ENCODE peak calls at places on chromosome 1, in five cellular contexts. U, X, Z, C and Y are unnamed samples.

GRCh38 chr1:37795340-37796110 is 1.9 kb downstream of the MANEAL start:
- DNase-seq in X (no peak), U (peak), C (peak), Z (peak), Y (peak)

GRCh38 chr1:219938706-219939105 is 10.3 kb upstream of the SLC30A10 start:
- DNase-seq in C (peak), U (no peak), Z (no peak), X (no peak), Y (no peak)

GRCh38 chr1:245404952-245405351 is 250.2 kb downstream of the KIF26B start:
- DNase-seq in Z (no peak), X (no peak), C (no peak), U (no peak), Y (no peak)

GRCh38 chr1:51236548-51237312 is 657 bp downstream of the RNF11 start:
- DNase-seq in C (peak), U (peak), X (peak), Z (peak), Y (peak)

GRCh38 chr1:62045579-62045978 is 149.1 kb upstream of the L1TD1 start:
- DNase-seq in X (no peak), Z (no peak), C (peak), U (no peak), Y (no peak)

GRCh38 chr1:166975361-166976129 is at the start of gene ILDR2:
- DNase-seq in U (peak), Z (peak), X (peak), C (peak), Y (peak)

GRCh38 chr1:52424238-52424637 is 19.8 kb downstream of the PRPF38A start:
- DNase-seq in U (no peak), Z (no peak), X (no peak), C (no peak), Y (no peak)

GRCh38 chr1:24294757-24295371 is 24.3 kb upstream of the GRHL3 start:
- DNase-seq in Z (no peak), C (peak), X (peak), U (peak), Y (no peak)

GRCh38 chr1:234769284-234769998 is 159.5 kb upstream of the IRF2BP2 start:
- DNase-seq in X (no peak), C (no peak), Z (no peak), U (no peak), Y (no peak)

GRCh38 chr1:238642231-238642630 is 744.1 kb upstream of the CHRM3 start:
- DNase-seq in X (no peak), C (peak), U (no peak), Z (no peak), Y (no peak)

GRCh38 chr1:202501281-202501680 is 152.8 kb downstream of the PPP1R12B start:
- DNase-seq in X (no peak), C (peak), Z (no peak), U (peak), Y (no peak)

GRCh38 chr1:18199462-18199861 is 91.9 kb downstream of the IGSF21 start:
- DNase-seq in X (no peak), Z (peak), C (no peak), U (peak), Y (no peak)

GRCh38 chr1:200624679-200625335 is 4.3 kb upstream of the KIF14 start:
- DNase-seq in X (no peak), Z (no peak), U (no peak), C (peak), Y (no peak)

GRCh38 chr1:41317356-41317755 is 43.9 kb upstream of the FOXO6 start:
- DNase-seq in U (no peak), X (no peak), C (peak), Z (no peak), Y (no peak)

GRCh38 chr1:180178511-180179161 is 24.0 kb downstream of the QSOX1 start:
- DNase-seq in Z (peak), C (no peak), U (peak), X (no peak), Y (peak)

GRCh38 chr1:228090613-228091081 is 8.1 kb downstream of the ARF1 start:
- DNase-seq in X (peak), C (peak), Z (no peak), U (no peak), Y (no peak)

GRCh38 chr1:82090104-82090503 is 289.4 kb downstream of the ADGRL2 start:
- DNase-seq in X (no peak), C (no peak), U (peak), Z (no peak), Y (no peak)
- TF ChIP-seq CTCF in X (no peak), C (peak), U (peak), Z (no peak), Y (peak)

GRCh38 chr1:223628233-223628632 is 37.3 kb downstream of the CAPN8 start:
- DNase-seq in X (peak), U (peak), Z (peak), C (peak), Y (peak)
- TF ChIP-seq CTCF in X (peak), U (peak), Z (peak), C (peak), Y (peak)

GRCh38 chr1:27010226-27010994 is 2.2 kb downstream of the TENT5B start:
- DNase-seq in Z (no peak), U (no peak), C (no peak), X (no peak), Y (no peak)

GRCh38 chr1:27007909-27008582 is 4.6 kb downstream of the TENT5B start:
- DNase-seq in C (no peak), U (peak), X (no peak), Z (peak), Y (peak)

GRCh38 chr1:27011058-27011764 is 1.4 kb downstream of the TENT5B start:
- DNase-seq in X (peak), C (peak), Z (peak), U (peak), Y (no peak)

GRCh38 chr1:27011976-27012563 is 580 bp downstream of the TENT5B start:
- DNase-seq in U (no peak), C (no peak), Z (no peak), X (no peak), Y (no peak)

DNA sequence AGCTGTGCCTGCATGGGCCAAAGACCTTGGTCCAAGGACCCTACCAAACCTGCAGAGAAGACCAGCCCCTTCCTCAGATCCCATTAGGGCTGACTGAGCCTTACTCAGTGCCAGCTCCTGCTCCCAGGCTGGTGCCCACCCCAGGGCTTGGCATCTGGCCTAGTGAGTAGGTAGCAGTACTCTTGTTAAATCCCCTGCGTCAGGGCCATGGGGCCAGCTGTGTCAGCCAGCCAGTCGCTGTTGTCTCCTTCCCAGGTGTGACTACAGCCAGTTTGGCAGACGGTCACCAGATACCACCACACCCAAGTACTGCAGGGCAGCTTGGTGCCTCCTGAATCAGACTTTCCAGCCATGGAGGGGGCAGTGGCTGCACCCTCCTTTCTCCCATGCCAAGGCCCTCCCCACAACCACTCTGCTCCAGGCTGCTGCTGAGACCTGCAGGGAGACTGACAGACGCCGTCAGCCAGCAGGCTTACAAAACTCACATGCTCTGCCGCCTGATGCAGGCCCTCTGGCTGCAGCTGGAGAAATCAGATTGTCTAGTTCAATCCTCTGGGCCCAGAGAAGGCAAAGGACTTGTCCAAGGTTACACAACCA is 3.0 kb downstream of the TENT5B start:
- DNase-seq in C (no peak), U (peak), X (no peak), Z (no peak), Y (no peak)
- TF ChIP-seq CTCF in C (no peak), U (no peak), X (no peak), Z (no peak), Y (no peak)

GRCh38 chr1:152459596-152460528 is 45.8 kb upstream of the CRNN start:
- DNase-seq in X (peak), C (peak), Z (peak), U (peak), Y (peak)

GRCh38 chr1:152461544-152461943 is 47.5 kb upstream of the CRNN start:
- DNase-seq in C (peak), Z (peak), X (no peak), U (peak), Y (peak)

GRCh38 chr1:152458384-152459185 is 44.5 kb upstream of the CRNN start:
- DNase-seq in Z (peak), X (peak), C (peak), U (peak), Y (peak)

GRCh38 chr1:152462636-152463035 is 48.0 kb upstream of the LCE5A start:
- DNase-seq in Z (no peak), X (no peak), U (no peak), C (no peak), Y (no peak)

GRCh38 chr1:152460529-152460899 is 46.5 kb upstream of the CRNN start:
- DNase-seq in Z (no peak), C (no peak), U (no peak), X (no peak), Y (no peak)
- TF ChIP-seq CTCF in Z (no peak), C (no peak), U (peak), X (no peak), Y (peak)

GRCh38 chr1:247358920-247359319 is 27.3 kb upstream of the ZNF496 start:
- DNase-seq in X (no peak), U (no peak), C (no peak), Z (no peak), Y (no peak)

GRCh38 chr1:247362074-247362597 is 30.5 kb upstream of the ZNF496 start:
- DNase-seq in U (no peak), X (no peak), Z (no peak), C (no peak), Y (no peak)

GRCh38 chr1:247357781-247358211 is 26.1 kb upstream of the ZNF496 start:
- DNase-seq in U (no peak), X (no peak), C (peak), Z (no peak), Y (no peak)

GRCh38 chr1:247360991-247361721 is 29.5 kb upstream of the ZNF496 start:
- DNase-seq in X (no peak), U (no peak), Z (no peak), C (peak), Y (no peak)

DNA sequence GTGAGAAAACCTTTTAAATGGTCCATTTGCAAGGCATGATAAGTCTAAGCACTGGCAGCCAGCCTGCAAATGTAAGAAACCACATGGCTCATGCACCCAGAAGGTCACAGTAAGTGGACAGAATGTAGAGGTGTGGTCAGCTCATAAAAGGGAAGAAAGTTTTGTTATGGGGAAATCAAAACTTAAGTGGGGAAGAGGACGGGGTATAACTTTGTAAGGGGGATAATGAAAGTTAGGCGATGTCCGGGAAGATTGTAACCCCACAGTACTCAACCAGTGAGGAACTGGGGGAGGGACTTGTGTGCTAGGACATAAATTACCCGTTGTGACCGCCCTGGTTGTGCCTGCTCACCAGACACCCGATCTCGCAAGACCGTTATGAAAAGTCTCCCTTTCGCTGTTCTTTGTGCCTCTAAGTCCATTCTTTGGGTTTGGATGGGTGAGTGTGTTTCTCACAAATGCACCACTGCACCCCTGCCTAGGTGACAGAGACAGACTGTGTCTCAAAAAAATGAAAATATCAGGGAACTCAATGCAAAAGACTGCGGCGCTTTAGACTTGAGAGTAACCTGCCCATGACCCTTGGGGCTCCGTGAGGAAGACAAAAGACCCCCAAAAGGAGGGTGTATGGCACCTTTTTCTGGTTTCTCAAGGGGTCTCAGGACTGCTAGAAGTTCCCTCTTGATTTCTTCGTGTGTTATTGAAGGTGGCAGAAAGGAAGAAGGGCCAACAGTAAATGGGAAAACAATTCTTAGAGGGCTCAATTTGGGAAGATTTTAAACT is 28.6 kb upstream of the ZNF496 start:
- DNase-seq in Z (no peak), X (peak), U (no peak), C (peak), Y (no peak)
- TF ChIP-seq CTCF in Z (no peak), X (no peak), U (no peak), C (no peak), Y (no peak)

GRCh38 chr1:29849038-29849750 is 612.9 kb downstream of the PTPRU start:
- DNase-seq in Z (peak), U (peak), C (peak), X (peak), Y (peak)
- TF ChIP-seq CTCF in Z (peak), U (peak), C (peak), X (peak), Y (peak)

GRCh38 chr1:4770713-4771112 is 116.3 kb downstream of the AJAP1 start:
- DNase-seq in U (no peak), C (no peak), Z (no peak), X (no peak), Y (no peak)

GRCh38 chr1:4771267-4771666 is 116.9 kb downstream of the AJAP1 start:
- DNase-seq in C (no peak), U (no peak), X (no peak), Z (no peak), Y (no peak)

GRCh38 chr1:4771721-4772120 is 117.3 kb downstream of the AJAP1 start:
- DNase-seq in U (no peak), C (no peak), X (no peak), Z (no peak), Y (no peak)

GRCh38 chr1:4768553-4768952 is 114.1 kb downstream of the AJAP1 start:
- DNase-seq in X (no peak), Z (no peak), C (no peak), U (no peak), Y (no peak)

DNA sequence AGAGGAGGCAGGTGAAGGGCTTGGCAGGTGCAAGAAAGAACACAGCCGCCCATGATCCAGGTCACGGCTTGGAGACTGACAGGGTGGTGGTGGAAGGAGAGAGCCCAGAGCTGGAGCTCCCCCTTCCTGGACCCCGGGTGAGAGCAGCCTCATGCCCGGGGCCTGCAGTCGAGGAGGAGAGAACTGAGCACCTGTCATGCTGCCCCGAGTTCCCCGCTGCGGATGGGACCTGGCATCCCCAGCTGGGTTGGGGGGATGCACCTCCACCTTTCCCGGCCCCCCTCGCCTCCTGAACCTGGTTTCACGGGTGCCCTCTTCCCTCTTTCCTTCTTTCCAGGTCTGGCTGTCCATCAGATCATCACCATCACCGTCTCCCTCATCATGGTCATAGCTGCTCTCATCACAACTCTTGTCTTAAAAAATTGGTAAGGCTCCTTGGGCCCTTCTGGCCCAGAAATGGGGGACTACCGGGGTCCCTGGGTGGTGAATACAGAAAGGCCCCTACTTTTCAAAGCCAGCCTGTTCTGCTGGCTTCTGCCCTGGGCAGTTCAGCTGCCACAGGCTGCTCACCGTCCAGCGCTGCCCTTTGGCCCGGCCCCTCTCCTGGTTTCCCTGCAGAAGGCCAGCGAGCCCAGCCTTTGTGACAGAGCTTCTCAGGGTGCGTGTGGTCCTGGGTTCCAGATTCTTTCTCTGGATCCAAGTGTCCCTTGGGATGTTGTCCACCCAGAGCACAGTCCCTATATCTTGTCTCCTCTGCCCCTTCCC is 115.3 kb downstream of the AJAP1 start:
- DNase-seq in U (no peak), Z (no peak), C (no peak), X (no peak), Y (no peak)
- TF ChIP-seq CTCF in U (no peak), Z (no peak), C (no peak), X (no peak), Y (no peak)